ENCODE peak calls at places on chromosomes 12 and 14, in nine cellular contexts. B is stomach, H is right lobe of liver, M is AG09309, S is spleen, T is left lung, V is PC-9, I is prostate gland, U is IMR-90. E is an unnamed sample.

GRCh38 chr14:59214702-59215302 is 26.3 kb downstream of the DAAM1 start:
- DNase-seq in T (no peak), V (no peak), I (no peak), S (no peak), H (no peak), M (no peak), U (no peak), B (no peak), E (no peak)

GRCh38 chr14:92421756-92422155 is 91.8 kb upstream of the RIN3 start:
- DNase-seq in I (no peak), U (no peak), H (no peak), T (no peak), B (no peak), S (no peak), V (no peak), M (peak), E (no peak)

GRCh38 chr14:58541623-58542022 is 96.1 kb upstream of the DACT1 start:
- DNase-seq in H (no peak), B (no peak), M (no peak), I (no peak), V (no peak), T (no peak), S (no peak), U (no peak), E (no peak)

GRCh38 chr14:53338192-53338591 is 185.1 kb upstream of the DDHD1 start:
- DNase-seq in U (peak), T (no peak), H (no peak), B (no peak), V (no peak), S (no peak), M (no peak), I (no peak), E (peak)

GRCh38 chr14:44778562-44778961 is 183.2 kb downstream of the KLHL28 start:
- DNase-seq in V (peak), U (peak), M (no peak), B (no peak), I (no peak), S (no peak), H (no peak), T (no peak), E (peak)

GRCh38 chr14:50222061-50222613 is 9.2 kb downstream of the SOS2 start:
- DNase-seq in H (no peak), B (no peak), T (no peak), S (no peak), I (no peak), M (no peak), U (peak), V (no peak), E (no peak)

GRCh38 chr14:94570440-94570839 is 9.2 kb downstream of the SERPINA4 start:
- DNase-seq in I (no peak), U (no peak), B (no peak), V (no peak), S (no peak), M (no peak), T (no peak), H (no peak), E (no peak)

GRCh38 chr14:69355955-69356321 is 42.2 kb downstream of the ERH start:
- DNase-seq in I (peak), B (no peak), U (peak), H (no peak), M (peak), V (no peak), T (no peak), S (no peak), E (no peak)

GRCh38 chr12:76706099-76706498 is 57.8 kb upstream of the ZDHHC17 start:
- DNase-seq in M (no peak), S (no peak), V (no peak), U (peak), T (no peak), I (no peak), B (no peak), H (no peak), E (no peak)

GRCh38 chr14:90654831-90655276 is 161.4 kb downstream of the TTC7B start:
- DNase-seq in S (no peak), B (no peak), V (no peak), T (no peak), H (no peak), U (peak), M (no peak), I (no peak), E (no peak)

GRCh38 chr12:53101931-53102781 is 1.1 kb upstream of the SOAT2 start:
- DNase-seq in I (no peak), V (no peak), U (no peak), S (no peak), M (no peak), B (no peak), T (peak), H (no peak), E (no peak)
- H3K4me3 ChIP-seq in I (no peak), V (no peak), U (no peak), S (no peak), M (no peak), B (no peak), T (no peak), H (no peak), E (no peak)

GRCh38 chr12:62250671-62251608 is 9.3 kb upstream of the USP15 start:
- DNase-seq in M (no peak), U (peak), B (no peak), T (no peak), S (no peak), V (no peak), I (no peak), H (no peak), E (no peak)
- H3K4me3 ChIP-seq in M (no peak), U (no peak), B (no peak), T (no peak), S (no peak), V (no peak), I (no peak), H (no peak), E (no peak)

GRCh38 chr12:44873898-44874297 is 2.2 kb downstream of the NELL2 start:
- DNase-seq in T (no peak), U (peak), V (no peak), M (no peak), S (no peak), B (no peak), I (no peak), H (no peak), E (no peak)

GRCh38 chr12:44876554-44877275 is 600 bp upstream of the NELL2 start:
- DNase-seq in M (no peak), T (peak), H (peak), V (no peak), S (peak), B (no peak), I (no peak), U (no peak), E (no peak)

GRCh38 chr12:44875417-44875953 is 630 bp downstream of the NELL2 start:
- DNase-seq in B (no peak), T (no peak), I (no peak), S (peak), H (no peak), U (no peak), M (no peak), V (no peak), E (no peak)

GRCh38 chr12:44875954-44876553 is at the start of gene NELL2:
- DNase-seq in I (peak), V (peak), U (no peak), H (peak), M (no peak), S (peak), T (peak), B (no peak), E (no peak)

DNA sequence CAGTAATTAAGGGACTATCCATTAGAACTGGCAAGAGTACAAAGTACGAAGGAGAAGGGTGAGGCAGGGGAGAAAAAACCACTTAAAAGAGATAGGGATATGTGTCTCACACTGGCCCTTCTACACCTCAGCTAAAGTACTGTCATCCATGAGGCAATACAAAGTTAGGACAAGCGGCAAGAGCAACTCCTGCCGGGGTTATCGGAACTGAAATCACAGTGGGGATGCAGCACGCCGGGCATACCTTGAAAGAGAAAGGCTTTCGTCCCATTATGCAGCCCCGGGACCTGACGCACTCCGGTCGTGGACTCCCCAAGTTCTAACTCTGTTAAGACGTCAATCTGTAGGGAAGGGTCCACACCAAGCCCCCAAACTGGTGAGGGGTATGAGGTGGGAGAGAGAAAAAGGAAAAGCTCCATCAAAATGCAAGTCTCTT is 1.1 kb downstream of the NELL2 start:
- DNase-seq in M (no peak), S (no peak), I (no peak), U (no peak), B (no peak), T (no peak), V (no peak), H (no peak), E (no peak)
- H3K4me3 ChIP-seq in M (peak), S (peak), I (peak), U (no peak), B (peak), T (peak), V (peak), H (no peak), E (no peak)

GRCh38 chr12:51320695-51321320 is 3.2 kb downstream of the BIN2 start:
- DNase-seq in M (peak), H (no peak), T (no peak), U (peak), S (no peak), I (no peak), B (no peak), V (no peak), E (no peak)

GRCh38 chr12:51320311-51320694 is 3.7 kb downstream of the BIN2 start:
- DNase-seq in H (no peak), S (no peak), V (no peak), B (no peak), M (no peak), I (no peak), U (no peak), T (no peak), E (no peak)

GRCh38 chr12:51323317-51323960 is 535 bp downstream of the BIN2 start:
- DNase-seq in H (no peak), I (no peak), V (no peak), M (no peak), S (peak), B (no peak), U (no peak), T (no peak), E (no peak)

GRCh38 chr12:51322452-51322851 is 1.5 kb downstream of the BIN2 start:
- DNase-seq in B (no peak), V (no peak), T (no peak), S (no peak), I (no peak), H (no peak), U (no peak), M (no peak), E (no peak)

GRCh38 chr12:51321882-51322281 is 2.1 kb downstream of the BIN2 start:
- DNase-seq in S (no peak), T (no peak), H (no peak), V (peak), I (no peak), U (no peak), M (no peak), B (no peak), E (no peak)
- H3K4me3 ChIP-seq in S (no peak), T (peak), H (no peak), V (no peak), I (no peak), U (no peak), M (no peak), B (no peak), E (no peak)